ENCODE peak calls at places on chromosomes 1 and 21, in seven cellular contexts. N is K562, Q is HCT116, W is endothelial cell of umbilical vein, V is stomach, Y is HL-60, I is transverse colon. O is an unnamed sample.

GRCh38 chr21:14273736-14274538 is 58.0 kb downstream of the RBM11 start:
- DNase-seq in N (peak), Q (no peak), W (no peak), V (peak), Y (no peak), I (peak), O (no peak)

GRCh38 chr1:99645699-99646531 is at the start of gene PALMD:
- DNase-seq in N (peak), Q (no peak), W (peak), V (peak), Y (no peak), I (peak), O (no peak)

GRCh38 chr21:44427241-44428120 is 27.8 kb upstream of the LRRC3 start:
- DNase-seq in N (no peak), Q (no peak), W (no peak), V (no peak), Y (no peak), I (no peak), O (no peak)

GRCh38 chr1:116006486-116006964 is 30.2 kb downstream of the SLC22A15 start:
- DNase-seq in N (no peak), Q (no peak), W (no peak), V (no peak), Y (no peak), I (no peak), O (no peak)

GRCh38 chr1:183022202-183023145 is 746 bp upstream of the LAMC1 start:
- DNase-seq in N (peak), Q (peak), W (peak), V (peak), Y (no peak), I (peak), O (no peak)

GRCh38 chr1:94095744-94096469 is 25.0 kb downstream of the ABCA4 start:
- DNase-seq in N (no peak), Q (no peak), W (no peak), V (no peak), Y (no peak), I (no peak), O (no peak)

GRCh38 chr1:45617618-45618017 is 6.2 kb downstream of the CCDC17 start:
- DNase-seq in N (no peak), Q (no peak), W (peak), V (no peak), Y (no peak), I (no peak), O (no peak)

GRCh38 chr1:25905680-25906643 is at the start of gene STMN1:
- DNase-seq in N (peak), Q (peak), W (peak), V (peak), Y (peak), I (peak), O (no peak)

GRCh38 chr21:39775816-39776215 is 30.8 kb downstream of the IGSF5 start:
- DNase-seq in N (no peak), Q (no peak), W (no peak), V (no peak), Y (no peak), I (no peak), O (no peak)

GRCh38 chr1:183038333-183038876 is 15.2 kb downstream of the LAMC1 start:
- DNase-seq in N (no peak), Q (no peak), W (no peak), V (no peak), Y (no peak), I (no peak), O (no peak)

GRCh38 chr1:164320780-164321683 is 238.0 kb upstream of the PBX1 start:
- DNase-seq in N (no peak), Q (no peak), W (peak), V (peak), Y (no peak), I (peak), O (no peak)

GRCh38 chr1:236534164-236534651 is 10.4 kb downstream of the LGALS8 start:
- DNase-seq in N (no peak), Q (no peak), W (peak), V (no peak), Y (no peak), I (no peak), O (no peak)

GRCh38 chr1:218669431-218669830 is 324.3 kb downstream of the TGFB2 start:
- DNase-seq in N (no peak), Q (no peak), W (no peak), V (no peak), Y (no peak), I (no peak), O (no peak)

GRCh38 chr1:226974544-226975258 is 34.6 kb downstream of the COQ8A start:
- DNase-seq in N (no peak), Q (no peak), W (no peak), V (no peak), Y (no peak), I (no peak), O (no peak)

GRCh38 chr1:242239394-242239793 is 240.5 kb upstream of the MAP1LC3C start:
- DNase-seq in N (no peak), Q (no peak), W (no peak), V (no peak), Y (no peak), I (no peak), O (no peak)

GRCh38 chr1:36829951-36830350 is 204.4 kb downstream of the GRIK3 start:
- DNase-seq in N (no peak), Q (no peak), W (no peak), V (no peak), Y (no peak), I (no peak), O (no peak)

GRCh38 chr1:34977858-34978257 is 7.3 kb downstream of the TMEM35B start:
- DNase-seq in N (no peak), Q (no peak), W (no peak), V (no peak), Y (no peak), I (no peak), O (no peak)

GRCh38 chr1:200042119-200042436 is 14.6 kb downstream of the NR5A2 start:
- DNase-seq in N (no peak), Q (no peak), W (no peak), V (no peak), Y (no peak), I (no peak), O (no peak)

GRCh38 chr1:84361796-84362195 is 36.5 kb upstream of the DNASE2B start:
- DNase-seq in N (no peak), Q (no peak), W (no peak), V (no peak), Y (no peak), I (peak), O (no peak)

GRCh38 chr1:12619396-12620141 is 1.6 kb upstream of the DHRS3 start:
- DNase-seq in N (peak), Q (peak), W (peak), V (peak), Y (no peak), I (peak), O (no peak)

GRCh38 chr1:203517426-203517974 is 23.5 kb downstream of the OPTC start:
- DNase-seq in N (no peak), Q (no peak), W (no peak), V (no peak), Y (no peak), I (no peak), O (no peak)

GRCh38 chr21:34820051-34820450 is 151.3 kb downstream of the CLIC6 start:
- DNase-seq in N (peak), Q (no peak), W (no peak), V (no peak), Y (no peak), I (no peak), O (no peak)

GRCh38 chr1:1171551-1172340 is 1.9 kb upstream of the TTLL10 start:
- DNase-seq in N (no peak), Q (no peak), W (no peak), V (no peak), Y (no peak), I (no peak), O (no peak)

GRCh38 chr21:29190920-29191319 is 60.5 kb downstream of the MAP3K7CL start:
- DNase-seq in N (no peak), Q (no peak), W (no peak), V (no peak), Y (no peak), I (no peak), O (no peak)

GRCh38 chr1:110477445-110477957 is 26.6 kb downstream of the PROK1 start:
- DNase-seq in N (no peak), Q (peak), W (no peak), V (no peak), Y (no peak), I (no peak), O (no peak)

GRCh38 chr1:240152611-240153297 is 61.1 kb downstream of the FMN2 start:
- DNase-seq in N (no peak), Q (no peak), W (no peak), V (no peak), Y (no peak), I (no peak), O (no peak)

DNA sequence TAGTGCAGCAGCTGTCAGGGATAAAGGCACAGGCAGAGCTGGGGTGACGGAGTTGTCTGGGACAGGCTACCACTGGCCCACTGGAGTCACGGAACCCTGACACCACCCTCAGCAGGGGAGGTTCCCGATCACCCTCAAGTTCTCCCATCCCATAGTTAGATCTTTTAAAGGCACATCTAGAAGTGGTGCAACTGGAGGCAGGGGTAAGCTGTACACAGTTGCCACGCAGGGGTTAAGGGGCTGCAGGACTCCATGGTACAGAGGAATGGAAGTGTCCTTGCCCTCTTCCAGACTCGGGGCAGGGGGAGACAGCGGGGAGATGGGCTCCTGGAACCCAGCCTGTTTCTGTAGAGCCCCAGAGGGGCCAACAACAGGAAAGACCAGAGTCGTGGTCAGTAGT is 13.3 kb downstream of the CC2D1B start:
- DNase-seq in N (no peak), Q (no peak), W (no peak), V (no peak), Y (no peak), I (no peak), O (no peak)
- TF ChIP-seq POLR2AphosphoS5 in N (no peak), Q (no peak), W (no peak), V (no peak), Y (no peak), I (no peak), O (no peak)

GRCh38 chr1:167645625-167646410 is 15.8 kb downstream of the RCSD1 start:
- DNase-seq in N (no peak), Q (no peak), W (no peak), V (no peak), Y (no peak), I (no peak), O (no peak)

GRCh38 chr1:167650266-167651160 is 20.5 kb downstream of the RCSD1 start:
- DNase-seq in N (no peak), Q (no peak), W (no peak), V (no peak), Y (peak), I (no peak), O (no peak)

GRCh38 chr1:167651161-167651693 is 21.2 kb downstream of the RCSD1 start:
- DNase-seq in N (no peak), Q (no peak), W (no peak), V (no peak), Y (no peak), I (no peak), O (no peak)

GRCh38 chr1:167648252-167648849 is 18.3 kb downstream of the RCSD1 start:
- DNase-seq in N (no peak), Q (no peak), W (no peak), V (no peak), Y (peak), I (no peak), O (no peak)

DNA sequence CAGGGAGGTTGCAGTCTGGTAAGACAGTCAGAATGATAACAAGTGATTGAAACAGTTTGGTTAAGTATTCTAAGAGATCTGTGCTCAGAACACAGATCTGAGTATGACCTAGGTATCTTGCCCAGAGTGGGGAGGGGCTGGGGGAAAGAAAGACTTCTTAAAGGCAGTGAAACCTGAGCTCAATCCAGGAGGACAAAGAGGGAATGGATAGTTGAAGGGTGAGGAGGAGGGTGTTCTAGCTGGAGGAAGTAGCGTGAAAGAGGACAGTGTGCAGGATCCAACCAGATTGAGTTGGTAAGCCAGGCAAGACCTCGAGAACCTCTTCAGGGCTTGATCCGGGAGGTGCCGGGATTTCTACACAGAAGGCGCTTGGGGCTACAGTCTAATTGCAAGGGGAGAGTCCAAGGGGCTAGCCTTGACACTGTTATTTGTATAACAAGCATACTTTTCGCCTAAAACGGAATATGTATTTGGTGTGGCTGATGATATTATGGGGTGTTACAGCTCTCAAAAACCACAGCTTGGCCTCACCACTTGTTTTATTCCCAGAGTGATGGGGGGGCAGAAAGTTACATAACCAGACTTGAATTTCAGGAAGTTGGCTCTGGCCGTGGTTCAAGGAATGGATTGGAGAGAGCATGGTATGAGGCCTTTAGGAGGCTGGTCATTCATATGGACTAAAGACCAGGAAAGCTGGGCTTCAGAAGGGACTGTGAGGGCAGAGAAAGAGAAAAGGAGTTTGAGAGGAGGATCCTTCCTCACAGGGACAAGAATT is 19.1 kb downstream of the RCSD1 start:
- DNase-seq in N (no peak), Q (no peak), W (peak), V (no peak), Y (no peak), I (no peak), O (no peak)
- TF ChIP-seq CTCF in N (no peak), Q (no peak), W (no peak), V (no peak), Y (no peak), I (no peak), O (no peak)

DNA sequence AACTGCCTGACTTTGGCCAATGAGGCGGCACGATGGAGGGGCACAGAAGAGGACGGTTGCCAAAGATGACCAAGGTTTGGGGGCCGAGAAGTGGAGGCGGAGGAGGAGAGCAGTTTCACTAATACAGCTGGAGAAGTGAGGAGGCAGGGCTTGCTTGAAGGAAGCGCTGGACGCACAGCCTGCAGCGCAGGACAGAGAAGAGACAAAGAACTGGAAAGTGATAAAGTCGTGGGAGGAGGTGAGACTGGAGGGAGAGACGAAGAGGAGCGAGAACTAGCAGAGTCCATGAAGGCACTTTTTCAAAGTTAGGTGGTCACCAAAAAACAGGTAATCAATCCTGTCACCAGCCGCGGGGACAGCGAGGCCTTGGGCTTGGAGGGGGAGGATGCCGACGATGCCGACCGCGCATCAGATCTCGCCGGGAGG is 771 bp downstream of the PACC1 start:
- DNase-seq in N (no peak), Q (no peak), W (no peak), V (no peak), Y (no peak), I (no peak), O (no peak)
- H3K27ac ChIP-seq in N (no peak), Q (peak), W (no peak), V (no peak), Y (peak), I (peak), O (peak)

DNA sequence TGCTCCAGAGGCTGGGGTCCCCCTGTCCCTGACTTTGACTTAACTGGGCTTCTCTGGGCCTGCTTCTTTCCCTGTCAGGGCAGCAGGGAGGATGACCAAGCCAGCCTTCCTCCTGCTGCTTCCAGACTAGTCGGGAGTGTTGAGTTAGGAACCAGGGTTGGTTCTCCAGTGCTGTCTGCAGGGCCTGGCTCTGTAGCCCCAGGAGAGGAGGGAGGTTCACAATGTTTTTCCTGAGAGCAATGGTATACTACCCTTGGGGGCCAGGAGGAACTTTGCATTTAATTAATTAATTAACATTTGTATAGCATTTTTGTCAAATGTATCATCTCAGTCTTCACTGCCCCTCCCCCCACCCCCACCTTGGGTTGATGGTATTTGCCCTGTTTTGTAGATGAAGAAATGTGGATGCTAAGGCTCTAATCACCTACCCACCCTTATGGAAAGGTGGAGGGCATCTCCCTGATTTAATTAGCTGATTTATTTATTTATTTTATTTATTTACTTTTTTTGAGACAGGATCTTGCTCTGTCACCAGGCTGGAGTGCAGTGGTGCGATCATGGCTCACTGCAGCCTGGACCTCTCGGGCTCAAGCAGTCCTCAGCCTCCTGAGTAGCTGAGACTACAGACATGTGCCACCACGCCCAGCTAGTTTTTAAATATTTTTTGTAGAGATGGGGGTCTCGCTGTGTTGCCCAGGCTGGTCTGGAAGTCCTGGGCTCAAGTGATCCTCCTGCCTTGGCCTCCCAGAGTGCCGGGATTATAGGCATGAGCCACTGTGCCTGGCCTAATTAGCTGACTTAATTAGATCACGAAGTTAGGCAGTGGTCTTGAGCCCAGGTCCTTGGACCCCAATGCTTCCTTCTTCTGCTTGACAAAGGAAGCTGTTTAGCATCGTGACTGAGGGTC is 6.6 kb downstream of the H6PD start:
- DNase-seq in N (no peak), Q (no peak), W (no peak), V (no peak), Y (no peak), I (no peak), O (no peak)
- TF ChIP-seq POLR2AphosphoS5 in N (no peak), Q (no peak), W (no peak), V (no peak), Y (no peak), I (no peak), O (no peak)

GRCh38 chr1:231930257-231930947 is 303.8 kb downstream of the DISC1 start:
- DNase-seq in N (no peak), Q (no peak), W (no peak), V (no peak), Y (no peak), I (no peak), O (no peak)

GRCh38 chr1:231933711-231934626 is 307.4 kb downstream of the DISC1 start:
- DNase-seq in N (no peak), Q (no peak), W (peak), V (no peak), Y (no peak), I (no peak), O (no peak)

GRCh38 chr1:231929311-231929710 is 302.7 kb downstream of the DISC1 start:
- DNase-seq in N (no peak), Q (no peak), W (peak), V (no peak), Y (no peak), I (no peak), O (no peak)

GRCh38 chr1:231931146-231931545 is 304.6 kb downstream of the DISC1 start:
- DNase-seq in N (no peak), Q (no peak), W (no peak), V (no peak), Y (no peak), I (no peak), O (no peak)

DNA sequence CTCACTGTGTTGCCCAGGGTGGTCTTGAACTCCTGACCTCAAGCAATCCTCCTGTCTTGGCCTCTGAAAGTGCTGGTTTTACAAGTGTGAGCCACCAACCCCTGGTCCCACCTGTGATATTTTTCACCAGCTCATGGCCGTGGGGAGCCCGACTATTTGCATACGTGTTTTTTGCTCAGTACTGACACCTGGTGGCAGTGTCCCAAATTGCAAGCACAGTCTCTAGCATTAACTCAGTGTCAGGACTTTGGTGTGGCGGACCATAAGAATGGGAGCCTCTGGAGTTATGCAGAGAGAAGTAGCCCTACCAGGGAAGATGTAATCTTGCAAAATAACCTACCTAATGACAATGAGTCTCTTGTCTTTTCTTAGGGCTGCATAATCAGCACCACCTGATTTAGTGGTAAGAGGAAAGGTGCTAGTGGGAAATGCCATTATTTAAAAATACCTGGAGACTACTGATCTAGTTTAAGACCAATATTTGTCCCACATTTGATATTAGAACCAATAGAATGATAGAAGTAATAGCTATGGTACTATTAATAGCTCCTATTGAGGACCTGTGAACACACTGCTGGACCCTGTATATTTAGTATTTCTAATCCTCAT is 305.4 kb downstream of the DISC1 start:
- DNase-seq in N (peak), Q (peak), W (no peak), V (no peak), Y (peak), I (no peak), O (no peak)
- TF ChIP-seq CTCF in N (peak), Q (peak), W (peak), V (peak), Y (peak), I (peak), O (no peak)

GRCh38 chr1:167328306-167328705 is 107.6 kb downstream of the POU2F1 start:
- DNase-seq in N (no peak), Q (no peak), W (no peak), V (no peak), Y (no peak), I (no peak), O (no peak)
- H3K27ac ChIP-seq in N (no peak), Q (no peak), W (no peak), V (no peak), Y (peak), I (no peak), O (no peak)

GRCh38 chr1:27544818-27545612 is 55.0 kb upstream of the WASF2 start:
- DNase-seq in N (no peak), Q (no peak), W (no peak), V (no peak), Y (no peak), I (peak), O (no peak)
- TF ChIP-seq POLR2AphosphoS5 in N (no peak), Q (no peak), W (no peak), V (no peak), Y (no peak), I (no peak), O (peak)

GRCh38 chr1:92748138-92748537 is 36.8 kb downstream of the EVI5 start:
- DNase-seq in N (no peak), Q (no peak), W (no peak), V (no peak), Y (no peak), I (no peak), O (no peak)
- TF ChIP-seq CTCF in N (no peak), Q (no peak), W (no peak), V (no peak), Y (no peak), I (no peak), O (no peak)

O was measured in vagina.